ENCODE peak calls at places on chromosomes 1 and 21, in seven cellular contexts. P is astrocyte of the spinal cord, Y is bronchial epithelial cell, G is RWPE1, C is tibial nerve, I is K562, V is A549. H is an unnamed sample.

GRCh38 chr1:154352581-154353459 is 27.5 kb downstream of the ATP8B2 start:
- DNase-seq in P (peak), Y (peak), G (no peak), C (peak), I (peak), V (no peak), H (no peak)

GRCh38 chr1:109112056-109112651 is 1.8 kb upstream of the ELAPOR1 start:
- DNase-seq in P (peak), Y (peak), G (no peak), C (no peak), I (peak), V (peak), H (no peak)

GRCh38 chr1:184524248-184524647 is 137.4 kb downstream of the C1orf21 start:
- DNase-seq in P (no peak), Y (peak), G (peak), C (no peak), I (no peak), V (no peak), H (no peak)

GRCh38 chr1:153344718-153345025 is 4.0 kb downstream of the PGLYRP4 start:
- DNase-seq in P (no peak), Y (no peak), G (no peak), C (peak), I (no peak), V (no peak), H (no peak)

GRCh38 chr1:114756949-114757454 is 782 bp downstream of the CSDE1 start:
- DNase-seq in P (peak), Y (peak), G (peak), C (peak), I (peak), V (peak), H (no peak)

GRCh38 chr1:156750932-156751723 is at the start of gene HDGF:
- DNase-seq in P (no peak), Y (no peak), G (no peak), C (peak), I (peak), V (no peak), H (peak)

GRCh38 chr1:163035791-163036249 is 33.3 kb upstream of the RGS4 start:
- DNase-seq in P (peak), Y (peak), G (peak), C (no peak), I (no peak), V (no peak), H (no peak)

GRCh38 chr1:193322218-193322617 is 135.8 kb upstream of the B3GALT2 start:
- DNase-seq in P (peak), Y (peak), G (peak), C (no peak), I (no peak), V (no peak), H (no peak)

GRCh38 chr1:178579562-178579961 is 66.7 kb downstream of the TEX35 start:
- DNase-seq in P (no peak), Y (no peak), G (no peak), C (no peak), I (no peak), V (no peak), H (no peak)

GRCh38 chr21:42653492-42654061 is at the start of gene PDE9A:
- DNase-seq in P (no peak), Y (no peak), G (no peak), C (no peak), I (no peak), V (peak), H (peak)

GRCh38 chr1:206895837-206896242 is 1.4 kb upstream of the IL24 start:
- DNase-seq in P (no peak), Y (peak), G (no peak), C (no peak), I (no peak), V (peak), H (no peak)

GRCh38 chr1:235063068-235063765 is 65.4 kb downstream of the TOMM20 start:
- DNase-seq in P (no peak), Y (no peak), G (no peak), C (no peak), I (no peak), V (no peak), H (no peak)

GRCh38 chr21:41098076-41098475 is 69.9 kb upstream of the BACE2 start:
- DNase-seq in P (no peak), Y (no peak), G (no peak), C (no peak), I (no peak), V (no peak), H (no peak)

GRCh38 chr1:186325239-186325638 is 49.8 kb downstream of the TPR start:
- DNase-seq in P (peak), Y (peak), G (no peak), C (no peak), I (peak), V (no peak), H (no peak)

GRCh38 chr1:220732621-220733020 is 15.5 kb upstream of the MTARC2 start:
- DNase-seq in P (no peak), Y (no peak), G (no peak), C (no peak), I (no peak), V (no peak), H (no peak)

GRCh38 chr1:21814981-21815583 is 3.0 kb downstream of the LDLRAD2 start:
- DNase-seq in P (no peak), Y (no peak), G (no peak), C (no peak), I (no peak), V (no peak), H (no peak)

GRCh38 chr1:108747128-108747827 is 804 bp downstream of the STXBP3 start:
- DNase-seq in P (peak), Y (peak), G (peak), C (peak), I (peak), V (peak), H (no peak)

GRCh38 chr1:30134466-30135217 is 588.7 kb downstream of the MATN1 start:
- DNase-seq in P (no peak), Y (no peak), G (no peak), C (no peak), I (no peak), V (no peak), H (no peak)

GRCh38 chr1:247392088-247392487 is 23.9 kb upstream of the NLRP3 start:
- DNase-seq in P (no peak), Y (no peak), G (no peak), C (no peak), I (no peak), V (no peak), H (no peak)

GRCh38 chr1:91402023-91402422 is 2.6 kb downstream of the HFM1 start:
- DNase-seq in P (peak), Y (peak), G (peak), C (no peak), I (peak), V (peak), H (no peak)

GRCh38 chr1:236774926-236775325 is 20.2 kb upstream of the MTR start:
- DNase-seq in P (no peak), Y (peak), G (no peak), C (no peak), I (peak), V (no peak), H (no peak)

GRCh38 chr1:11314959-11315358 is 42.0 kb downstream of the UBIAD1 start:
- DNase-seq in P (no peak), Y (no peak), G (no peak), C (peak), I (no peak), V (no peak), H (no peak)

GRCh38 chr21:46269466-46269865 is 15.9 kb downstream of the MCM3AP start:
- DNase-seq in P (no peak), Y (peak), G (no peak), C (no peak), I (no peak), V (no peak), H (no peak)

GRCh38 chr21:41536076-41536826 is 28.3 kb upstream of the TMPRSS2 start:
- DNase-seq in P (no peak), Y (peak), G (peak), C (no peak), I (no peak), V (no peak), H (no peak)

GRCh38 chr21:42779431-42779861 is 99.9 kb downstream of the WDR4 start:
- DNase-seq in P (no peak), Y (no peak), G (no peak), C (no peak), I (no peak), V (no peak), H (no peak)

GRCh38 chr21:34707876-34708325 is 39.1 kb downstream of the CLIC6 start:
- DNase-seq in P (no peak), Y (no peak), G (no peak), C (no peak), I (no peak), V (no peak), H (no peak)

GRCh38 chr1:13535227-13535626 is 21.4 kb upstream of the LRRC38 start:
- DNase-seq in P (no peak), Y (no peak), G (no peak), C (no peak), I (no peak), V (no peak), H (no peak)

GRCh38 chr1:12065872-12066271 is 2.8 kb downstream of the TNFRSF8 start:
- DNase-seq in P (no peak), Y (no peak), G (no peak), C (no peak), I (no peak), V (no peak), H (no peak)

GRCh38 chr1:16617101-16617727 is 3.9 kb upstream of the NBPF1 start:
- DNase-seq in P (no peak), Y (no peak), G (no peak), C (no peak), I (no peak), V (no peak), H (no peak)

GRCh38 chr1:16614361-16615252 is 1.2 kb upstream of the NBPF1 start:
- DNase-seq in P (no peak), Y (no peak), G (no peak), C (no peak), I (peak), V (no peak), H (no peak)

GRCh38 chr1:16615253-16616252 is 2.2 kb upstream of the NBPF1 start:
- DNase-seq in P (no peak), Y (no peak), G (no peak), C (no peak), I (peak), V (no peak), H (no peak)

GRCh38 chr1:16612332-16613172 is 812 bp downstream of the NBPF1 start:
- DNase-seq in P (peak), Y (peak), G (peak), C (peak), I (peak), V (peak), H (no peak)

GRCh38 chr1:16613185-16614147 is at the start of gene NBPF1:
- DNase-seq in P (peak), Y (peak), G (peak), C (peak), I (peak), V (peak), H (peak)
- TF ChIP-seq CTCF in P (no peak), Y (no peak), G (no peak), C (no peak), I (peak), V (peak), H (no peak)

DNA sequence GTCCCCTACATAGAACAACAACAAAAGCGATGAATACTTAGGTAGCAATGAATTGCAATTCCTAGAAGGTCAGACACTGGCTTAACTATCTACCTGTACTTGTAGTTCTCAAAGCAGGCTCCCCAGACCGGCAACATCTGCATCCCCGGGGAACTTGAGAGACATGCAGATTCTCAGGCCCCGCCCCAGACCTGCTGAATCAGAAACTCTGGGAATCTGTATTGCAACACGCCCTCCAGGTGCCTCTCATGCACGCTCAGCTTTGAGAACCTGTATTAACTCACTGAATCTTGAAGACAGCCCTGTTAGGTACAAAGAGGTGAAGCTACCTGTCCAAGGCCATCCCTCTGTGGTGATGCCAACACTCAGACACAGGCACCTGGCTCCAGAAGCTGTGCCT is 128.1 kb downstream of the KAZN start:
- DNase-seq in P (no peak), Y (peak), G (no peak), C (no peak), I (no peak), V (no peak), H (no peak)
- TF ChIP-seq CTCF in P (no peak), Y (no peak), G (no peak), C (no peak), I (no peak), V (no peak), H (no peak)

DNA sequence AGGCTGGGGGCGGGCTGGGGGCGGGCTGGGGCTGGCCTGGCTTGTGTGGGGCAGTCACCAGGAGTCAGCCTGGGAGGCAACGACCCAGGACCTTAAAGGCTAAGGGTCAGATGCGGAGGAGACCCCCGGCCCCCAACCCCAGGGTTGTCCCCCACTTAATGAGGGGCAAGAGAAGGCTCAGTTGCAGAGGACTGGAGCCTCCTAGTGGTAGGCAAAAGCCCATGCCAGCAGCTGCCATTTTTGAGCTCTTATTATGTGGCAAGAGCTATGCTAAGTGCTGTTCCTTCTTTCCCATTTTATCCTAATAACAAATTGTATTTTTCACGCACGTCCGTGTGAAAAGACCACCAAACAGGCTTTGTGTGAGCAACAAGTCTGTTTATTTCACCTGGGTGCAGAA is 8.0 kb downstream of the KIAA1614 start:
- DNase-seq in P (no peak), Y (no peak), G (no peak), C (no peak), I (peak), V (no peak), H (no peak)
- TF ChIP-seq CTCF in P (peak), Y (peak), G (no peak), C (no peak), I (peak), V (peak), H (peak)

DNA sequence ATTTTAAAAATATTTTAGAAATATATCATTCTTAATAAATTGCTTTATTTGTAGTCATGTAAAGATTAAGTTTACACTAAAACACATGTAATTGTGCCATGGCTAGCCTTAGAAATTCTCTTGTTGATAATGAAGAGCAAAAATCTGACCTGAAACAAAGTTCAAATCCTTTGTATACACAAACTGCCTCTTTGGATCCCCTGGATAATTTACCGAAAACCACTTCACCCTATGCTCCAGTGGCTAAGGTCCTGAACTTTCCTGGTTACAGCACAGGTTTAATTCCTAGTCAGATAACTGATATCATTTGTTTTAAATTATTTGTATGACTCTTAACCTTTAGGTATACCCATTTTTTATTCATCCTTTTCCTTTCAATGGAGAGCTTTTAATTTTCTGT is 1093.2 kb upstream of the ADGRL4 start:
- DNase-seq in P (no peak), Y (no peak), G (no peak), C (no peak), I (no peak), V (no peak), H (no peak)
- TF ChIP-seq CTCF in P (no peak), Y (no peak), G (no peak), C (no peak), I (no peak), V (no peak), H (no peak)

GRCh38 chr1:226871636-226872327 is 1.4 kb downstream of the PSEN2 start:
- DNase-seq in P (no peak), Y (no peak), G (no peak), C (no peak), I (no peak), V (no peak), H (no peak)

GRCh38 chr1:226871047-226871365 is 590 bp downstream of the PSEN2 start:
- DNase-seq in P (no peak), Y (no peak), G (no peak), C (no peak), I (no peak), V (no peak), H (no peak)

GRCh38 chr1:226868726-226869125 is 1.7 kb upstream of the PSEN2 start:
- DNase-seq in P (no peak), Y (no peak), G (no peak), C (no peak), I (no peak), V (no peak), H (no peak)

GRCh38 chr1:226870026-226870322 is 442 bp upstream of the PSEN2 start:
- DNase-seq in P (peak), Y (peak), G (peak), C (peak), I (no peak), V (peak), H (no peak)

DNA sequence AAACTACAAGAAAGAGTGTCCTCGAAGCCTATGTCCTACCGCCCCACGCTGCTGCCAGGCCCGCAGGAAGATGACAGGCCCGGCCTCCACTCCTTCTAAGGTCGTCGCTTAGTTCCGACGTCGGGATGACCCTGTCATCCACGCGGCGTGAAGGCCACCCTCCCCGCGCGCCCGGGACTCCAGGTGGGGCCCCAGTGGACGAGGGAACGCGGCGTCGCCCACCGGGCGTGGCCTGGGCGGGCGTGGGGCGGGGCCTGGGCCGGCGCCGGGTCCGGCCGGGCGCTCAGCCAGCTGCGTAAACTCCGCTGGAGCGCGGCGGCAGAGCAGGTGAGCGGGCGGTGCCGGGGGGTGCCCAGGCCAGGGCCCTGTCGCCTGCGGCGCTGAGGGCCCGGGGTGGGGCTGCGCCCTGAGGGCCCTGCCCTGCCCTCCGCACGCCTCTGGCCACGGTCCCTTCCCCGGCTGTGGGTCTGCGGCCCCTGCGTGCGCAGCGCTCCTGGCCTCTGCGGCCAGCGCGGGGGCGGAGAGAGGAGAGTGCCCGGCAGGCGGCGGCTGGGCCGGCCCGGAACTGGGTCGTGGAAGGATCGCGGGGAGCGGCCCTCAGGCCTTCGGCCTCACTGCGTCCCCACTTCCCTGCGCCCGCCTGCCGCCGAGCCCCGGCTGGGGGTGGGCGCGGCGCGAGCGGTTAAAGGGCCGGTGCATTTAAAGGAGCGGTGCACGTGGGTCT is at the start of gene PSEN2:
- DNase-seq in P (peak), Y (peak), G (peak), C (no peak), I (peak), V (peak), H (peak)
- TF ChIP-seq CTCF in P (no peak), Y (peak), G (peak), C (peak), I (peak), V (no peak), H (no peak)

DNA sequence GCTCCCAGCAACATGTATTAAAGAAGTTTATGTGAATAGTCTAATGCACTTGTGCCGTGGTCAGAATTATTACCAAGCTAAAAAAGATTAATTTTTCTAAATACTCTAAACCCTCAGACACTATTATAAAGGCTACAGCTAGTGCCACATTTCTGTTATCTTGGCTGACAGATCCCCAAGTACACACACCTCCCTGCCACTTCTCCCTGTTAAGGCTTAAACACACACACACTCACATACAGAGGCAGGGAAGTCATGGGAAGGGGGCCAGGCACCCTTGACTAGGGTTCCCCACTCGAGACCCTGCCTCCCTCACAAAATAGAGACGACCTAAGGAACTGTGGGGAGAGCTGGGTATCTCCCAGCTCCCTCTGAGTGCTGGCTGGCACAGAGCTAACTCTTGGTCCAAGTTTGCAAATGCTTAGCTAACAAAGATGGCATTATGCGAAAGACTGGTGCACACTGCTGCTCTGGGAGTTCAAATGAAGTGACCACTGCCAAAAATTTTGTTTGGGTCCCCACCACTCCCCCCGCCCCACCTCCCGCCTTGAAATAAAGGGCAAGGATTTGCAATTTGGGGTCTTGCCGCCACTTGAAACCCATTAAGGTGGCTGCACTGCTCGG is 9.8 kb downstream of the SSBP3 start:
- DNase-seq in P (no peak), Y (no peak), G (no peak), C (no peak), I (no peak), V (no peak), H (no peak)
- TF ChIP-seq CTCF in P (no peak), Y (no peak), G (no peak), C (no peak), I (no peak), V (no peak), H (no peak)

GRCh38 chr1:230760360-230760827 is 13.2 kb downstream of the CAPN9 start:
- DNase-seq in P (no peak), Y (no peak), G (no peak), C (no peak), I (peak), V (no peak), H (no peak)
- TF ChIP-seq CTCF in P (no peak), Y (no peak), G (no peak), C (no peak), I (peak), V (no peak), H (peak)

GRCh38 chr1:27416387-27417111 is 24.1 kb downstream of the GPR3 start:
- DNase-seq in P (peak), Y (peak), G (no peak), C (no peak), I (peak), V (no peak), H (no peak)
- TF ChIP-seq CTCF in P (peak), Y (peak), G (peak), C (peak), I (peak), V (peak), H (peak)